ENCODE peak calls at places on chromosomes 1 and 21, in four cellular contexts. One of them, this sample, is unnamed. For H3K4me1, the result is how much of the 10 kb centered on the place peaks cover.

GRCh38 chr1:161986328-161986727 is 37.3 kb downstream of the OLFML2B start:
- DNase-seq in pancreas: no peak
- DNase-seq in cardiac muscle cell: no peak
- DNase-seq in mammary epithelial cell: no peak
- DNase-seq in this sample: peak

GRCh38 chr1:246836647-246837046 is 95.1 kb downstream of the AHCTF1 start:
- DNase-seq in pancreas: no peak
- DNase-seq in cardiac muscle cell: no peak
- DNase-seq in mammary epithelial cell: no peak
- DNase-seq in this sample: no peak

GRCh38 chr1:116178837-116179236 is 67.6 kb downstream of the MAB21L3 start:
- DNase-seq in pancreas: peak
- DNase-seq in cardiac muscle cell: no peak
- DNase-seq in mammary epithelial cell: no peak
- DNase-seq in this sample: no peak

GRCh38 chr1:84735483-84735882 is 45.2 kb upstream of the SSX2IP start:
- DNase-seq in pancreas: no peak
- DNase-seq in cardiac muscle cell: no peak
- DNase-seq in mammary epithelial cell: peak
- DNase-seq in this sample: no peak

GRCh38 chr1:65393345-65393744 is 27.1 kb upstream of the LEPR start:
- DNase-seq in pancreas: no peak
- DNase-seq in cardiac muscle cell: no peak
- DNase-seq in mammary epithelial cell: peak
- DNase-seq in this sample: no peak

GRCh38 chr1:78649628-78650027 is at the start of gene IFI44:
- DNase-seq in pancreas: peak
- DNase-seq in cardiac muscle cell: peak
- DNase-seq in mammary epithelial cell: peak
- DNase-seq in this sample: peak

GRCh38 chr1:96918406-96918805 is 196.8 kb downstream of the PTBP2 start:
- DNase-seq in pancreas: no peak
- DNase-seq in cardiac muscle cell: no peak
- DNase-seq in mammary epithelial cell: peak
- DNase-seq in this sample: no peak

GRCh38 chr1:34165422-34165921 is 442 bp upstream of the CSMD2 start:
- DNase-seq in pancreas: no peak
- DNase-seq in cardiac muscle cell: no peak
- DNase-seq in mammary epithelial cell: no peak
- DNase-seq in this sample: peak

GRCh38 chr1:90045853-90046563 is 51.1 kb downstream of the ZNF326 start:
- DNase-seq in pancreas: no peak
- DNase-seq in cardiac muscle cell: peak
- DNase-seq in mammary epithelial cell: no peak
- DNase-seq in this sample: peak

GRCh38 chr1:193058529-193059281 is 455 bp downstream of the UCHL5 start:
- DNase-seq in pancreas: peak
- DNase-seq in cardiac muscle cell: peak
- DNase-seq in mammary epithelial cell: peak
- DNase-seq in this sample: peak

GRCh38 chr1:194052514-194053333 is 866.3 kb upstream of the B3GALT2 start:
- DNase-seq in pancreas: no peak
- DNase-seq in cardiac muscle cell: no peak
- DNase-seq in mammary epithelial cell: no peak
- DNase-seq in this sample: no peak

GRCh38 chr1:200279810-200280411 is 129.9 kb downstream of the ZNF281 start:
- DNase-seq in pancreas: peak
- DNase-seq in cardiac muscle cell: peak
- DNase-seq in mammary epithelial cell: peak
- DNase-seq in this sample: peak

GRCh38 chr1:30919025-30919881 is 10.7 kb upstream of the SDC3 start:
- DNase-seq in pancreas: no peak
- DNase-seq in cardiac muscle cell: peak
- DNase-seq in mammary epithelial cell: peak
- DNase-seq in this sample: peak

GRCh38 chr1:50894340-50894739 is 65.7 kb downstream of the FAF1 start:
- DNase-seq in pancreas: no peak
- DNase-seq in cardiac muscle cell: no peak
- DNase-seq in mammary epithelial cell: no peak
- DNase-seq in this sample: no peak

GRCh38 chr1:210332719-210333398 is 4.2 kb downstream of the HHAT start:
- DNase-seq in pancreas: no peak
- DNase-seq in cardiac muscle cell: no peak
- DNase-seq in mammary epithelial cell: peak
- DNase-seq in this sample: no peak

GRCh38 chr1:19345391-19345790 is 33.3 kb downstream of the SLC66A1 start:
- DNase-seq in pancreas: no peak
- DNase-seq in cardiac muscle cell: no peak
- DNase-seq in mammary epithelial cell: no peak
- DNase-seq in this sample: no peak

GRCh38 chr1:36920801-36921405 is 113.4 kb downstream of the GRIK3 start:
- DNase-seq in pancreas: no peak
- DNase-seq in cardiac muscle cell: no peak
- DNase-seq in mammary epithelial cell: no peak
- DNase-seq in this sample: no peak

GRCh38 chr1:84724128-84724860 is 34.0 kb upstream of the SSX2IP start:
- DNase-seq in pancreas: no peak
- DNase-seq in cardiac muscle cell: no peak
- DNase-seq in mammary epithelial cell: no peak
- DNase-seq in this sample: peak

GRCh38 chr1:214957330-214958137 is 125.0 kb upstream of the KCNK2 start:
- DNase-seq in pancreas: no peak
- DNase-seq in cardiac muscle cell: no peak
- DNase-seq in mammary epithelial cell: peak
- DNase-seq in this sample: peak

GRCh38 chr1:166972827-166973226 is 2.5 kb downstream of the ILDR2 start:
- DNase-seq in pancreas: no peak
- DNase-seq in cardiac muscle cell: peak
- DNase-seq in mammary epithelial cell: no peak
- DNase-seq in this sample: no peak
- H3K4me1 ChIP-seq in pancreas: under half
- H3K4me1 ChIP-seq in cardiac muscle cell: under half
- H3K4me1 ChIP-seq in mammary epithelial cell: under half
- H3K4me1 ChIP-seq in this sample: under half

GRCh38 chr1:172948457-172948856 is 102.3 kb downstream of the TNFSF18 start:
- DNase-seq in pancreas: no peak
- DNase-seq in cardiac muscle cell: no peak
- DNase-seq in mammary epithelial cell: peak
- DNase-seq in this sample: no peak
- H3K4me1 ChIP-seq in pancreas: under half
- H3K4me1 ChIP-seq in cardiac muscle cell: under half
- H3K4me1 ChIP-seq in mammary epithelial cell: under half
- H3K4me1 ChIP-seq in this sample: under half

DNA sequence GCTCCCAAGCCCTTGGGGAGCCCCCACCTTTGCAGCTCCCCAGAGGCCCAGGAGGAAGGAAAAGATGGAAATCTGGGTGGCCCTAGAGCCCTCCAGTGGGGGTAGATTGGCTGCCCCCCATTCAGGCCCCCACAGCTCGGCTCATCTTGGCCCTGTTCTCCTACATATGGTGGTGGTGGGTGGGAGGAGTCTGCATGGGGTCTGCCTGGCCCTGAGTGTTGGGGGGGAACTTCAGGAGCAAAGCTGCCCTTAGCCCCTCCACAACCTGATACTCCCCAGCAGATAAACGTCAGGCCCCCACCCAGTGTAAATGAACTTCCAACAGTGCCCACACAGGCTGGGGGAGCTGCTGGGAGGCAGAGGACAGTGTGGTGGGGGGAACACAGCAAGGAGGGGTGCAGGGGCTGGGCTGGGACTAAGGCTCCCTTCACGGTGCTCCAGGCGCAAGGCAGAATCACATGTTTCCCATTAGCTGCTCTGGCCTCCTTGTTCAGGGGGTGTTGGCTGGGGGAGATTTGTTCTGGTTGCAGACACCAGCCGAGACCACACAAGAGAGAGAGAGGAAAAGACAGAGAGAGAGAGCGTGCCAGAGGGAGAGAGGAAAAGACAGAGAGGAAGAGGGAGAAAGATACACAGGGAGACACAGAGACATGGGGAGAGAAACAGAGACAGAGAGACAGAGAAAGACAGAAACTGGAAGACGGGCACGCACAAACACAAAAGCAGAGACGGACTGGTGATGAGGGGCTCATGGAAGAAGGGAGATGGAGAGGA is 42.6 kb downstream of the AHDC1 start:
- DNase-seq in pancreas: no peak
- DNase-seq in cardiac muscle cell: no peak
- DNase-seq in mammary epithelial cell: no peak
- DNase-seq in this sample: no peak
- H3K4me1 ChIP-seq in pancreas: under half
- H3K4me1 ChIP-seq in cardiac muscle cell: half or more
- H3K4me1 ChIP-seq in mammary epithelial cell: half or more
- H3K4me1 ChIP-seq in this sample: half or more

GRCh38 chr1:111196213-111196612 is 4.2 kb downstream of the DENND2D start:
- DNase-seq in pancreas: no peak
- DNase-seq in cardiac muscle cell: no peak
- DNase-seq in mammary epithelial cell: no peak
- DNase-seq in this sample: no peak

GRCh38 chr1:111195002-111195684 is 5.3 kb downstream of the DENND2D start:
- DNase-seq in pancreas: no peak
- DNase-seq in cardiac muscle cell: no peak
- DNase-seq in mammary epithelial cell: no peak
- DNase-seq in this sample: no peak

GRCh38 chr1:111192074-111192473 is 8.4 kb downstream of the DENND2D start:
- DNase-seq in pancreas: no peak
- DNase-seq in cardiac muscle cell: no peak
- DNase-seq in mammary epithelial cell: no peak
- DNase-seq in this sample: no peak

GRCh38 chr1:111192643-111193519 is 7.6 kb downstream of the DENND2D start:
- DNase-seq in pancreas: no peak
- DNase-seq in cardiac muscle cell: no peak
- DNase-seq in mammary epithelial cell: peak
- DNase-seq in this sample: no peak

GRCh38 chr1:111193712-111194480 is 6.5 kb downstream of the DENND2D start:
- DNase-seq in pancreas: no peak
- DNase-seq in cardiac muscle cell: no peak
- DNase-seq in mammary epithelial cell: no peak
- DNase-seq in this sample: no peak
- H3K4me1 ChIP-seq in pancreas: under half
- H3K4me1 ChIP-seq in cardiac muscle cell: under half
- H3K4me1 ChIP-seq in mammary epithelial cell: under half
- H3K4me1 ChIP-seq in this sample: under half

DNA sequence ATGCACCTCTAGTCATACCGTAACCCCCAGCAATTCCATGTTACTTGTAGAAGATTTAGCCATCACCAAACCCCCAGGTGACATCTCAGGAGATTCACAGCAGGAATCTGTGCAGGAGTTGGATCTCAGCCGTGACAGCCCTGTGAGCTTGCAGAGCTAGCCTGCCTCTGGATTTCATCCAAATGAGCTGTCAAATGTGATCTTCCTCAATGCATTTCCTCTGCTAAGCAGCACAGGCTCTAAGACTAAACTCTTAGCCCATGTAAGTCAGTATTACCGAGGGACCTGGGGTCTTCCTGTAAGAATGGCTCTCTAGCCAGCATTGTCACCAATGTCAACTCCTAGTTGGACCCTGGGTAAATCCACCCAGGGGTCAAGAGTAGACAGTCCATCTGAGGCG is 41.7 kb downstream of the UMODL1 start:
- DNase-seq in pancreas: no peak
- DNase-seq in cardiac muscle cell: peak
- DNase-seq in mammary epithelial cell: no peak
- DNase-seq in this sample: no peak
- H3K4me1 ChIP-seq in pancreas: under half
- H3K4me1 ChIP-seq in cardiac muscle cell: under half
- H3K4me1 ChIP-seq in mammary epithelial cell: under half
- H3K4me1 ChIP-seq in this sample: under half

DNA sequence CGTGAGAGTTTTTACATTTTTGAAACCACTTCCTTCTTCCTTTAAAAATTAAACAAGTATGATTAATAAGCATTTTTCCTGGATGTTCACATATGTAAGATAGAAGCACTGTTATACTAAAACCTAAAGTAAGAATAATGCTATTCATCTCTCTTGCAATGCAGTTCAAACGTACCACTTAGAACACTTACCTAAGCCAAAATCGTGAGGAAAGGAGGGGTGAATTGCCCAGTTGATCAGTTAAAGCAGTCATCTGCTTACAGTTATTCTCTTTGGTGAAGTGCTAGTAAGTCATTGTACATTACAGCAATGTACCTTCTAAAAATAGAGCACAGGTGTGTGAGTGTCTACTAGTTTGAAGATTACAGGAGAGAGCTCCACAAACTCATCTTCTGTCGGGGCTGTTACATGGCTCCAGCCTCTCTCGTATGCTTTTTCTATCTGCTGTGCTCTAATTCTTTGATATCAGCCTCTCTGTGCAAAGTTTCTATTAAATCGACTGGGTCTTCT is 3.4 kb downstream of the NCAM2 start:
- DNase-seq in pancreas: no peak
- DNase-seq in cardiac muscle cell: no peak
- DNase-seq in mammary epithelial cell: no peak
- DNase-seq in this sample: no peak
- H3K4me1 ChIP-seq in pancreas: under half
- H3K4me1 ChIP-seq in cardiac muscle cell: under half
- H3K4me1 ChIP-seq in mammary epithelial cell: under half
- H3K4me1 ChIP-seq in this sample: under half

DNA sequence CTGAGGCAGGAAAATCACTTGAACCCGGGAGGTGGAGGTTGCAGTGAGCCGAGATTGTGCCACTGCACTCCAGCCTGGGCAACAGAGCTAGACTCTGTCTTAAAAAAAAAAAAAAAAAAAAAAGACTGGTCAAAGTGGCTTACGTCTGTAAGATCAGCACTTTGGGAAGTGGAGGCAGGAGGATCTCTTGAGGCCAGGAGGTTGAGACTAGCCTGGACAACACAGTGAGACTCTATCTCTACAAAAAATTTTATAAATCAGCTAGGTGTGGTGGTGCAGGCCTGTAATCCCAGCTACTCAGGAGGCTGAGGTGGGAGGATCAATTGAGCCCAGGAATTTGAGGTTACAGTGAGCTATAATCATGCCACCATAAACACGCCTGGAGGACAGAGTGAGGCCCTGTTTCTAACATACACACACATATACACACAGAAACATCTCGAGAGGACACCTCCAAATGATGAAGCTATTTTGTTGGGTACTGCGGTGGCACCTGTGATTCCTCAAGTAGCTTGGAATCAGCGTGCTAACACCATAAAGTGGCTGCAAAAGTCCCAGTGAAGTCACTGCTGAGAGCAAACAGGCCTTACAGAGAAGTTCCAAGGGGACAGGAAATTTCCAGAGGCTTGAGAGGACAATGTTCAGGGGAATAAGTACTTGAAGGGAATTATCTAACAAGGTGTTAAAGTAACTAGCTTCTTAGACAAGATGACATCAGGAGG is 1.4 kb downstream of the NADK start:
- DNase-seq in pancreas: no peak
- DNase-seq in cardiac muscle cell: peak
- DNase-seq in mammary epithelial cell: no peak
- DNase-seq in this sample: no peak
- H3K4me1 ChIP-seq in pancreas: under half
- H3K4me1 ChIP-seq in cardiac muscle cell: under half
- H3K4me1 ChIP-seq in mammary epithelial cell: under half
- H3K4me1 ChIP-seq in this sample: under half